ENCODE peak calls at places on chromosomes 6 and 20, in ten cellular contexts. P is GM10248; X is BJ; J is B cell; W is CD8-positive, alpha-beta T cell; U is endothelial cell; F is ascending aorta; R is GM06990; I is nephron progenitor cell; S is cardiac muscle cell. Y is an unnamed sample.

GRCh38 chr20:2446845-2447244 is 23.7 kb downstream of the SNRPB start:
- DNase-seq in W (no peak), R (no peak), I (no peak), S (no peak), P (no peak), F (no peak), X (no peak), J (no peak), U (no peak), Y (peak)

GRCh38 chr6:5338177-5338960 is 77.1 kb downstream of the FARS2 start:
- DNase-seq in P (peak), I (no peak), R (no peak), J (no peak), U (no peak), S (no peak), F (no peak), W (no peak), X (no peak), Y (no peak)

GRCh38 chr6:78528926-78529325 is 338.4 kb upstream of the IRAK1BP1 start:
- DNase-seq in S (no peak), F (no peak), R (no peak), U (no peak), I (no peak), J (no peak), P (no peak), W (no peak), X (no peak), Y (no peak)

GRCh38 chr20:5526516-5526915 is 209.8 kb upstream of the PROKR2 start:
- DNase-seq in I (no peak), P (no peak), U (no peak), F (no peak), X (no peak), J (no peak), R (no peak), W (no peak), S (no peak), Y (no peak)

GRCh38 chr6:75893058-75893775 is 144.2 kb downstream of the MYO6 start:
- DNase-seq in P (peak), I (peak), U (no peak), R (peak), W (no peak), F (no peak), X (peak), J (no peak), S (peak), Y (no peak)

GRCh38 chr20:35129647-35130069 is 17.5 kb downstream of the EDEM2 start:
- DNase-seq in S (peak), U (no peak), J (no peak), R (no peak), I (no peak), P (no peak), W (no peak), F (no peak), X (no peak), Y (no peak)

GRCh38 chr6:117275711-117276110 is 10.4 kb downstream of the VGLL2 start:
- DNase-seq in J (no peak), R (no peak), I (no peak), S (no peak), W (no peak), U (no peak), F (no peak), X (no peak), P (no peak), Y (no peak)

GRCh38 chr6:130961148-130961547 is 101.9 kb downstream of the EPB41L2 start:
- DNase-seq in W (no peak), I (no peak), P (no peak), J (no peak), F (no peak), U (no peak), X (no peak), S (no peak), R (peak), Y (no peak)

GRCh38 chr6:98779618-98780017 is 54.8 kb upstream of the POU3F2 start:
- DNase-seq in U (no peak), F (no peak), I (no peak), S (no peak), P (no peak), J (no peak), W (no peak), X (no peak), R (no peak), Y (no peak)

GRCh38 chr20:63295422-63295821 is 2.4 kb downstream of the COL20A1 start:
- DNase-seq in I (no peak), P (no peak), F (no peak), U (no peak), W (no peak), J (no peak), X (no peak), S (no peak), R (no peak), Y (no peak)

GRCh38 chr20:7926767-7927166 is 13.5 kb downstream of the HAO1 start:
- DNase-seq in J (no peak), I (no peak), S (peak), R (no peak), W (no peak), U (no peak), F (no peak), X (no peak), P (no peak), Y (no peak)

GRCh38 chr6:113381232-113381631 is 475.9 kb upstream of the MARCKS start:
- DNase-seq in U (no peak), I (no peak), W (no peak), S (no peak), P (no peak), X (no peak), R (no peak), J (no peak), F (no peak), Y (no peak)

GRCh38 chr6:158762787-158763439 is 56.3 kb downstream of the EZR start:
- DNase-seq in W (no peak), U (no peak), X (no peak), J (no peak), I (no peak), F (no peak), S (no peak), R (no peak), P (no peak), Y (no peak)

GRCh38 chr6:154624038-154624599 is 109.1 kb upstream of the SCAF8 start:
- DNase-seq in X (no peak), I (no peak), W (no peak), P (no peak), U (no peak), J (no peak), F (no peak), S (no peak), R (no peak), Y (no peak)

GRCh38 chr6:10759312-10759839 is 11.8 kb downstream of the TMEM14B start:
- DNase-seq in W (no peak), F (no peak), U (no peak), I (no peak), S (peak), R (no peak), P (peak), J (no peak), X (peak), Y (no peak)

GRCh38 chr6:10359581-10359980 is 55.3 kb downstream of the TFAP2A start:
- DNase-seq in X (no peak), F (no peak), I (no peak), R (no peak), J (no peak), P (no peak), W (no peak), S (no peak), U (no peak), Y (no peak)

GRCh38 chr20:11430652-11431051 is 487.0 kb upstream of the BTBD3 start:
- DNase-seq in S (no peak), R (no peak), J (no peak), P (no peak), F (no peak), I (no peak), U (no peak), W (no peak), X (no peak), Y (no peak)

GRCh38 chr6:107690864-107691661 is 133.1 kb downstream of the SCML4 start:
- DNase-seq in I (peak), R (no peak), U (no peak), F (no peak), S (peak), J (no peak), W (no peak), P (no peak), X (no peak), Y (no peak)

GRCh38 chr20:32285621-32286334 is 8.3 kb downstream of the KIF3B start:
- DNase-seq in F (no peak), S (no peak), I (no peak), J (peak), W (no peak), R (peak), P (peak), X (peak), U (no peak), Y (no peak)

GRCh38 chr6:43992783-43993505 is 134.3 kb downstream of the MRPL14 start:
- DNase-seq in R (no peak), P (no peak), U (no peak), S (no peak), W (no peak), I (no peak), F (peak), J (no peak), X (no peak), Y (peak)

GRCh38 chr6:126381498-126381897 is 41.6 kb downstream of the CENPW start:
- DNase-seq in R (no peak), J (no peak), I (no peak), P (no peak), X (no peak), F (no peak), U (no peak), S (no peak), W (no peak), Y (no peak)

GRCh38 chr6:44464527-44465310 is 77.2 kb downstream of the CDC5L start:
- DNase-seq in I (no peak), F (no peak), W (no peak), P (no peak), U (no peak), R (no peak), X (no peak), S (peak), J (no peak), Y (no peak)

GRCh38 chr6:90403489-90404381 is 107.1 kb upstream of the BACH2 start:
- DNase-seq in J (no peak), P (no peak), I (peak), F (no peak), W (no peak), X (peak), S (peak), U (no peak), R (no peak), Y (no peak)

GRCh38 chr6:52518279-52518944 is 58.4 kb downstream of the TRAM2 start:
- DNase-seq in X (no peak), P (no peak), J (no peak), R (no peak), I (no peak), W (no peak), F (no peak), U (no peak), S (no peak), Y (no peak)

GRCh38 chr6:163199371-163199770 is 215.1 kb upstream of the QKI start:
- DNase-seq in J (no peak), I (no peak), S (no peak), W (no peak), F (no peak), X (no peak), P (no peak), U (no peak), R (no peak), Y (no peak)

GRCh38 chr6:68575765-68576439 is 59.2 kb upstream of the ADGRB3 start:
- DNase-seq in W (no peak), U (peak), P (no peak), F (no peak), I (peak), J (no peak), R (no peak), S (peak), X (no peak), Y (no peak)

DNA sequence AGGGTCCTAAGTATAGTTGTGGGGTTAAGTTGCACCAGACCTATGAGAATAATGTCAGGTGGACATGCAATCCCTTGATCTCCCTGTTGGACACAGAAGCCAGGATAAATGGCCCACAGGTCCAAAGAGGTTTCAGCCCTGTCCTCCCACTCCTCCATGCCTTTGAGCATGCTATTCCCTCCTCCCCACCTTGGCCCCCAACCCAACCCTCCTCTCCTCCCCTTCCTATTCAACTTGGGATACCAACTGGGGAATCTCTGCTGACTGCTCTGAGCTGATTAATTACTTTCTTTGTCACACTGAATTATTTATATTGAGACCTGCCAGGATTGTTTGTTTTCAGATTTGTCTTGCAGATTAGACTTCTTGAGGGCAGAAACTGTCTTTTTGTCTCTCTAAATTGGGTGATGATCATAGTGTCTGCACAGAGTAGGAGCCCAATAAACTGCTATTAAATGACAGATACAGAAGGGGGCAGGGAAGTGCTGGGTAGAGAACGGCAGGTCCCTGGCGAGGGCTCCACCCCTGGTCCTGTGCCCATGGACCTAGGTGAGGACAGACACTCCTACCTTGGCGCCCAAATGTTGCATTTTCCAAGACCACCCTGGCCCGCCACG is 120.9 kb downstream of the UNC5CL start:
- DNase-seq in J (no peak), S (no peak), U (no peak), F (no peak), W (no peak), R (no peak), X (no peak), I (no peak), P (no peak), Y (no peak)
- TF ChIP-seq CTCF in J (no peak), S (no peak), U (no peak), F (no peak), W (no peak), R (no peak), X (no peak), I (no peak), P (no peak), Y (no peak)

GRCh38 chr20:46309945-46310344 is 1.6 kb upstream of the CDH22 start:
- DNase-seq in S (no peak), R (no peak), I (no peak), X (no peak), J (no peak), P (no peak), F (no peak), W (no peak), U (no peak), Y (no peak)

GRCh38 chr20:46311719-46312074 is 3.4 kb upstream of the CDH22 start:
- DNase-seq in J (no peak), S (no peak), P (no peak), F (no peak), U (no peak), W (no peak), I (no peak), R (no peak), X (no peak), Y (no peak)

GRCh38 chr20:46311039-46311650 is 2.8 kb upstream of the CDH22 start:
- DNase-seq in S (peak), R (no peak), U (no peak), X (no peak), J (no peak), W (no peak), P (no peak), I (no peak), F (no peak), Y (no peak)

GRCh38 chr20:46312945-46313861 is 4.9 kb upstream of the CDH22 start:
- DNase-seq in U (no peak), J (no peak), X (no peak), R (no peak), W (no peak), S (no peak), F (no peak), P (no peak), I (no peak), Y (no peak)

DNA sequence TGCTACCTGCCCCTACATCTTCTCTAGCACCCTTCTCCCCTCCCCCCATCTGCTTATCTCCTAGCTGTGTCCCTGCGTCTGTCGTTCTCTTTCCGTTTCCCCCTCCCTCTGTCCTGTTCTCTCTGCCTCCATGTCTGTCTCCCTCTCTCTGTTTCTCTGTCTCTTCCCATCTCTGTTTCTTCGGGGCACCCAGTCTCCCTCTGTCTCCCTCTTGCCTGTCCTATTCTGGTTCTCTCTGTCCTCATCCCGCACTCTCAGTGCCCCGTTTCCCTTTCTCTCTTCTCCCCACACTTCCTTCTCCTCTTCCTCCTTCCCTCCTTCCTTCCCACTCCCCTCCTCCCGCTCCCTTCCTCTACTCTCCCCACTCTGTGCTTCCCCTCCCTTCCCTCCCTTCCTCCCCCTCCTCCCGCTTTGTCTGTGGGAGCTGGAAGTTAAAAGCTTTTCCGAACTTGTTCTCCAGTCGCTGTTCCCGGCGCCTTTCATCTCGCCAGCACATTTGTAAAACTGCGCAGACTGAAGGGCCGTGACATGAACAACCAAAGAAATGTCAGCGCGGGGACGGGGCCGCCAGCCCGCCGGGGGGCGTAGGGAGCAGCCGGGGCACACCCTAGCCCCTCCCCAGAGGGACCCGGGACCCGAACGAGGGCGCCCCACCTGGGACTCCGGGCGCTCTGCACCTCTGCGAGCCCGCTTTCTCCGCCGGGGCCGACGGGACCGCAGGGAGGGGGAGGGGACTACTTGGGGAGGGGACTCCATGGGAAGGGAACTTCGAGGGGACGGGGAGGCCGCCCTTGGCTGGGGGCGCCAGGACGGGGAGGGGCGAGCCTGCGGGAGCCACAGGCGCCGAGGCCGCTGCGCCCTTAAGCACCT is 4.0 kb upstream of the CDH22 start:
- DNase-seq in J (no peak), R (no peak), W (no peak), I (peak), P (no peak), S (peak), U (peak), X (no peak), F (no peak), Y (no peak)
- TF ChIP-seq CTCF in J (no peak), R (no peak), W (no peak), I (peak), P (no peak), S (peak), U (peak), X (no peak), F (no peak), Y (no peak)

DNA sequence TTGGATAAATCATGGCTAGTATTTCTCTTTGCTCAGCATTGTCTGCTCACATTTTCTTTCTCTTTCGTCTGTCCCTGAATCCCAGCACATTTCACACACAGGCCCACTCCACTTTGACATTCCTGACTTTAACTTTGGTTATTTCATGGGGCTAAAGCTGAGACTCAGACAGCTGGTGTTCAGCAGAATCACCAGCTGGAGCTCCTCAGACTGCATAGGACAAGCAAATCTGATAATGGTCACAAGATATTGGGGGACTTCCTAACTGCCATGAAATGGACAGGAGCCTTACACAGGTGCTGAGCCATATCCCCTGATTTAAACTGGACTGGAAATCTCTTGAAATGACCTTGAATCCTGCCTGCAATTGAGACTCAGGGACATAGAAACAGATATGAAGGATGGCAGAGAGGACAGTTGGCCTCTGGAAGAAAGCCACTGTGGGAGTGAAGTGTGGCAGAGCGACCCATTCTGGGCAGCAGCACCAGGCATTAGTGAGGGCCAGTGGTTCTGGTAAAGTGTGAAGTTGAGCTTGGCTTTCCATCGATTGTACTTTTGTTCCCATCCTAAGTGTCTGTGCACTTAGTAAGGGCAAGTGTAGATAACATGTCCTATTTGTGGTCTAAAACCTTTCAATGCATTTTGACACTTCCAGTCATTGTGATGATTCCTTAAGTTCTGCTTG is 10.0 kb upstream of the IFNGR1 start:
- DNase-seq in W (no peak), I (no peak), J (no peak), F (no peak), S (no peak), P (no peak), U (no peak), R (no peak), X (no peak), Y (no peak)
- TF ChIP-seq CTCF in W (no peak), I (no peak), J (no peak), F (no peak), S (no peak), P (no peak), U (no peak), R (no peak), X (no peak), Y (no peak)

GRCh38 chr20:50339196-50339901 is 148.7 kb downstream of the CEBPB start:
- DNase-seq in P (no peak), X (peak), R (peak), U (no peak), F (no peak), W (no peak), I (no peak), S (peak), J (no peak), Y (no peak)

GRCh38 chr20:50336631-50337030 is 146.0 kb downstream of the CEBPB start:
- DNase-seq in F (no peak), R (no peak), J (no peak), P (no peak), U (no peak), S (no peak), X (no peak), W (no peak), I (no peak), Y (no peak)

GRCh38 chr20:50337521-50338466 is 147.2 kb downstream of the CEBPB start:
- DNase-seq in S (no peak), U (no peak), J (peak), W (no peak), P (no peak), F (no peak), X (no peak), R (no peak), I (no peak), Y (no peak)

GRCh38 chr20:50340586-50340985 is 150.0 kb downstream of the CEBPB start:
- DNase-seq in P (no peak), U (no peak), X (no peak), I (no peak), J (no peak), R (no peak), S (no peak), W (no peak), F (no peak), Y (no peak)

GRCh38 chr20:50338479-50339195 is 148.0 kb downstream of the CEBPB start:
- DNase-seq in W (no peak), X (no peak), P (peak), R (peak), I (no peak), U (no peak), F (no peak), S (peak), J (no peak), Y (no peak)
- TF ChIP-seq CTCF in W (no peak), X (no peak), P (no peak), R (peak), I (no peak), U (no peak), F (no peak), S (no peak), J (no peak), Y (peak)